ENCODE peak calls at places on chromosomes 7 and 10, in four cellular contexts. X is upper lobe of right lung; O is CD4-positive, alpha-beta T cell; F is activated CD4-positive, alpha-beta T cell treated with anti-CD3 and anti-CD28 coated beads, Interleukin-2, amount 10 ng/mL, durations not matched to agents 7 days and 5 days. L is an unnamed sample.

GRCh38 chr7:100829150-100829716 is 1.9 kb upstream of the EPHB4 start:
- DNase-seq in X (peak), O (no peak), F (no peak), L (no peak)

GRCh38 chr10:23886355-23886754 is 322.6 kb upstream of the KIAA1217 start:
- DNase-seq in X (no peak), O (no peak), F (no peak), L (no peak)

GRCh38 chr10:132452216-132452650 is 55.2 kb downstream of the PWWP2B start:
- DNase-seq in X (no peak), O (no peak), F (no peak), L (no peak)

GRCh38 chr7:18541871-18542212 is 46.3 kb downstream of the HDAC9 start:
- DNase-seq in X (no peak), O (no peak), F (no peak), L (no peak)

GRCh38 chr10:101690461-101690860 is 4.5 kb downstream of the FBXW4 start:
- DNase-seq in X (no peak), O (no peak), F (no peak), L (no peak)

GRCh38 chr10:30822693-30823465 is 193.3 kb upstream of the LYZL2 start:
- DNase-seq in X (no peak), O (no peak), F (no peak), L (no peak)

GRCh38 chr7:24894670-24895221 is 85.2 kb downstream of the OSBPL3 start:
- DNase-seq in X (no peak), O (no peak), F (no peak), L (no peak)

GRCh38 chr10:71963351-71963755 is 842 bp upstream of the CHST3 start:
- DNase-seq in X (no peak), O (no peak), F (no peak), L (no peak)

GRCh38 chr10:21687994-21688301 is 153.9 kb downstream of the MLLT10 start:
- DNase-seq in X (no peak), O (no peak), F (no peak), L (no peak)

GRCh38 chr7:122887198-122887597 is 938 bp upstream of the CADPS2 start:
- DNase-seq in X (peak), O (no peak), F (no peak), L (peak)

GRCh38 chr10:28892818-28893547 is 215.7 kb downstream of the BAMBI start:
- DNase-seq in X (no peak), O (no peak), F (no peak), L (no peak)

GRCh38 chr10:75592014-75592842 is 160.8 kb downstream of the LRMDA start:
- DNase-seq in X (no peak), O (no peak), F (no peak), L (no peak)

GRCh38 chr10:91127341-91128082 is 93.0 kb upstream of the PCGF5 start:
- DNase-seq in X (no peak), O (no peak), F (no peak), L (no peak)

GRCh38 chr7:74185016-74185415 is 10.9 kb downstream of the EIF4H start:
- DNase-seq in X (no peak), O (no peak), F (no peak), L (no peak)

GRCh38 chr10:62171791-62172190 is 96.9 kb downstream of the RTKN2 start:
- DNase-seq in X (no peak), O (no peak), F (no peak), L (no peak)

GRCh38 chr7:94422136-94422535 is 27.4 kb downstream of the COL1A2 start:
- DNase-seq in X (no peak), O (no peak), F (no peak), L (no peak)